ENCODE peak calls at places on chromosomes 2 and 18, in nine cellular contexts. One of them, this sample, is unnamed.

GRCh38 chr2:88683160-88684021 is 8.1 kb upstream of the RPIA start:
- DNase-seq in tibial artery: no peak
- DNase-seq in neural crest cell: no peak
- DNase-seq in heart left ventricle: no peak
- DNase-seq in GM12865: no peak
- DNase-seq in choroid plexus epithelial cell: no peak
- DNase-seq in lower lobe of right lung: no peak
- DNase-seq in GM13977: no peak
- DNase-seq in CD4-positive, alpha-beta T cell: no peak
- DNase-seq in this sample: no peak

GRCh38 chr18:40911582-40912254 is 1043.3 kb upstream of the PIK3C3 start:
- DNase-seq in tibial artery: no peak
- DNase-seq in neural crest cell: no peak
- DNase-seq in heart left ventricle: no peak
- DNase-seq in GM12865: no peak
- DNase-seq in choroid plexus epithelial cell: peak; percentile 83
- DNase-seq in lower lobe of right lung: no peak
- DNase-seq in GM13977: no peak
- DNase-seq in CD4-positive, alpha-beta T cell: no peak
- DNase-seq in this sample: no peak

GRCh38 chr18:73235491-73235890 is 367.7 kb upstream of the NETO1 start:
- DNase-seq in tibial artery: no peak
- DNase-seq in neural crest cell: no peak
- DNase-seq in heart left ventricle: no peak
- DNase-seq in GM12865: peak; percentile 20
- DNase-seq in choroid plexus epithelial cell: peak; percentile 89
- DNase-seq in lower lobe of right lung: no peak
- DNase-seq in GM13977: peak; percentile 12
- DNase-seq in CD4-positive, alpha-beta T cell: no peak
- DNase-seq in this sample: no peak

GRCh38 chr2:101815739-101816391 is 118.4 kb downstream of the MAP4K4 start:
- DNase-seq in tibial artery: no peak
- DNase-seq in neural crest cell: no peak
- DNase-seq in heart left ventricle: peak; percentile 24
- DNase-seq in GM12865: no peak
- DNase-seq in choroid plexus epithelial cell: peak; percentile 64
- DNase-seq in lower lobe of right lung: no peak
- DNase-seq in GM13977: no peak
- DNase-seq in CD4-positive, alpha-beta T cell: no peak
- DNase-seq in this sample: no peak

GRCh38 chr2:28356095-28356911 is 36.4 kb upstream of the FOSL2 start:
- DNase-seq in tibial artery: peak; percentile 95
- DNase-seq in neural crest cell: no peak
- DNase-seq in heart left ventricle: peak; percentile 92
- DNase-seq in GM12865: no peak
- DNase-seq in choroid plexus epithelial cell: peak; percentile 79
- DNase-seq in lower lobe of right lung: peak; percentile 78
- DNase-seq in GM13977: no peak
- DNase-seq in CD4-positive, alpha-beta T cell: no peak
- DNase-seq in this sample: peak; percentile 62

GRCh38 chr2:43458002-43458628 is 137.7 kb downstream of the THADA start:
- DNase-seq in tibial artery: no peak
- DNase-seq in neural crest cell: no peak
- DNase-seq in heart left ventricle: no peak
- DNase-seq in GM12865: no peak
- DNase-seq in choroid plexus epithelial cell: peak; percentile 63
- DNase-seq in lower lobe of right lung: no peak
- DNase-seq in GM13977: no peak
- DNase-seq in CD4-positive, alpha-beta T cell: no peak
- DNase-seq in this sample: no peak

GRCh38 chr18:58373486-58373885 is 255.4 kb downstream of the ALPK2 start:
- DNase-seq in tibial artery: no peak
- DNase-seq in neural crest cell: no peak
- DNase-seq in heart left ventricle: no peak
- DNase-seq in GM12865: no peak
- DNase-seq in choroid plexus epithelial cell: no peak
- DNase-seq in lower lobe of right lung: no peak
- DNase-seq in GM13977: no peak
- DNase-seq in CD4-positive, alpha-beta T cell: no peak
- DNase-seq in this sample: no peak

GRCh38 chr18:48679236-48679635 is 140.4 kb downstream of the CTIF start:
- DNase-seq in tibial artery: no peak
- DNase-seq in neural crest cell: no peak
- DNase-seq in heart left ventricle: no peak
- DNase-seq in GM12865: no peak
- DNase-seq in choroid plexus epithelial cell: no peak
- DNase-seq in lower lobe of right lung: no peak
- DNase-seq in GM13977: no peak
- DNase-seq in CD4-positive, alpha-beta T cell: no peak
- DNase-seq in this sample: no peak

GRCh38 chr2:120910956-120911951 is 175.6 kb downstream of the GLI2 start:
- DNase-seq in tibial artery: no peak
- DNase-seq in neural crest cell: no peak
- DNase-seq in heart left ventricle: no peak
- DNase-seq in GM12865: no peak
- DNase-seq in choroid plexus epithelial cell: no peak
- DNase-seq in lower lobe of right lung: peak; percentile 34
- DNase-seq in GM13977: no peak
- DNase-seq in CD4-positive, alpha-beta T cell: no peak
- DNase-seq in this sample: no peak

GRCh38 chr18:27785815-27786537 is 391.0 kb downstream of the CDH2 start:
- DNase-seq in tibial artery: no peak
- DNase-seq in neural crest cell: no peak
- DNase-seq in heart left ventricle: no peak
- DNase-seq in GM12865: no peak
- DNase-seq in choroid plexus epithelial cell: no peak
- DNase-seq in lower lobe of right lung: no peak
- DNase-seq in GM13977: no peak
- DNase-seq in CD4-positive, alpha-beta T cell: no peak
- DNase-seq in this sample: no peak

GRCh38 chr2:241072151-241072550 is 29.9 kb downstream of the MTERF4 start:
- DNase-seq in tibial artery: no peak
- DNase-seq in neural crest cell: no peak
- DNase-seq in heart left ventricle: no peak
- DNase-seq in GM12865: no peak
- DNase-seq in choroid plexus epithelial cell: no peak
- DNase-seq in lower lobe of right lung: no peak
- DNase-seq in GM13977: no peak
- DNase-seq in CD4-positive, alpha-beta T cell: no peak
- DNase-seq in this sample: no peak

GRCh38 chr2:23009545-23010149 is 375.3 kb upstream of the KLHL29 start:
- DNase-seq in tibial artery: no peak
- DNase-seq in neural crest cell: no peak
- DNase-seq in heart left ventricle: peak; percentile 8
- DNase-seq in GM12865: no peak
- DNase-seq in choroid plexus epithelial cell: peak; percentile 54
- DNase-seq in lower lobe of right lung: no peak
- DNase-seq in GM13977: no peak
- DNase-seq in CD4-positive, alpha-beta T cell: no peak
- DNase-seq in this sample: no peak

GRCh38 chr2:240619506-240620148 is 5.7 kb upstream of the GPR35 start:
- DNase-seq in tibial artery: peak; percentile 7
- DNase-seq in neural crest cell: no peak
- DNase-seq in heart left ventricle: no peak
- DNase-seq in GM12865: peak; percentile 58
- DNase-seq in choroid plexus epithelial cell: no peak
- DNase-seq in lower lobe of right lung: peak; percentile 49
- DNase-seq in GM13977: no peak
- DNase-seq in CD4-positive, alpha-beta T cell: no peak
- DNase-seq in this sample: peak; percentile 23

GRCh38 chr2:26285931-26286330 is 41.2 kb downstream of the HADHB start:
- DNase-seq in tibial artery: no peak
- DNase-seq in neural crest cell: no peak
- DNase-seq in heart left ventricle: no peak
- DNase-seq in GM12865: no peak
- DNase-seq in choroid plexus epithelial cell: no peak
- DNase-seq in lower lobe of right lung: no peak
- DNase-seq in GM13977: no peak
- DNase-seq in CD4-positive, alpha-beta T cell: no peak
- DNase-seq in this sample: no peak

GRCh38 chr18:25047983-25048382 is 304.0 kb downstream of the ZNF521 start:
- DNase-seq in tibial artery: no peak
- DNase-seq in neural crest cell: no peak
- DNase-seq in heart left ventricle: no peak
- DNase-seq in GM12865: no peak
- DNase-seq in choroid plexus epithelial cell: no peak
- DNase-seq in lower lobe of right lung: no peak
- DNase-seq in GM13977: no peak
- DNase-seq in CD4-positive, alpha-beta T cell: no peak
- DNase-seq in this sample: no peak

GRCh38 chr2:128489580-128490273 is 171.1 kb upstream of the HS6ST1 start:
- DNase-seq in tibial artery: no peak
- DNase-seq in neural crest cell: no peak
- DNase-seq in heart left ventricle: no peak
- DNase-seq in GM12865: no peak
- DNase-seq in choroid plexus epithelial cell: peak; percentile 19
- DNase-seq in lower lobe of right lung: no peak
- DNase-seq in GM13977: no peak
- DNase-seq in CD4-positive, alpha-beta T cell: no peak
- DNase-seq in this sample: no peak

GRCh38 chr2:128487650-128488387 is 169.2 kb upstream of the HS6ST1 start:
- DNase-seq in tibial artery: no peak
- DNase-seq in neural crest cell: no peak
- DNase-seq in heart left ventricle: no peak
- DNase-seq in GM12865: no peak
- DNase-seq in choroid plexus epithelial cell: no peak
- DNase-seq in lower lobe of right lung: no peak
- DNase-seq in GM13977: no peak
- DNase-seq in CD4-positive, alpha-beta T cell: no peak
- DNase-seq in this sample: no peak

GRCh38 chr2:128485761-128486639 is 167.3 kb upstream of the HS6ST1 start:
- DNase-seq in tibial artery: no peak
- DNase-seq in neural crest cell: no peak
- DNase-seq in heart left ventricle: no peak
- DNase-seq in GM12865: no peak
- DNase-seq in choroid plexus epithelial cell: no peak
- DNase-seq in lower lobe of right lung: no peak
- DNase-seq in GM13977: no peak
- DNase-seq in CD4-positive, alpha-beta T cell: no peak
- DNase-seq in this sample: no peak

GRCh38 chr2:128488429-128488828 is 169.8 kb upstream of the HS6ST1 start:
- DNase-seq in tibial artery: no peak
- DNase-seq in neural crest cell: no peak
- DNase-seq in heart left ventricle: no peak
- DNase-seq in GM12865: no peak
- DNase-seq in choroid plexus epithelial cell: peak; percentile 6
- DNase-seq in lower lobe of right lung: no peak
- DNase-seq in GM13977: no peak
- DNase-seq in CD4-positive, alpha-beta T cell: no peak
- DNase-seq in this sample: no peak

GRCh38 chr2:128486640-128487375 is 168.1 kb upstream of the HS6ST1 start:
- DNase-seq in tibial artery: no peak
- DNase-seq in neural crest cell: no peak
- DNase-seq in heart left ventricle: no peak
- DNase-seq in GM12865: no peak
- DNase-seq in choroid plexus epithelial cell: no peak
- DNase-seq in lower lobe of right lung: no peak
- DNase-seq in GM13977: no peak
- DNase-seq in CD4-positive, alpha-beta T cell: no peak
- DNase-seq in this sample: no peak
- TF ChIP-seq CTCF in tibial artery: no peak
- TF ChIP-seq CTCF in neural crest cell: no peak
- TF ChIP-seq CTCF in heart left ventricle: no peak
- TF ChIP-seq CTCF in GM12865: no peak
- TF ChIP-seq CTCF in choroid plexus epithelial cell: no peak
- TF ChIP-seq CTCF in lower lobe of right lung: no peak
- TF ChIP-seq CTCF in GM13977: no peak
- TF ChIP-seq CTCF in CD4-positive, alpha-beta T cell: no peak
- TF ChIP-seq CTCF in this sample: no peak

DNA sequence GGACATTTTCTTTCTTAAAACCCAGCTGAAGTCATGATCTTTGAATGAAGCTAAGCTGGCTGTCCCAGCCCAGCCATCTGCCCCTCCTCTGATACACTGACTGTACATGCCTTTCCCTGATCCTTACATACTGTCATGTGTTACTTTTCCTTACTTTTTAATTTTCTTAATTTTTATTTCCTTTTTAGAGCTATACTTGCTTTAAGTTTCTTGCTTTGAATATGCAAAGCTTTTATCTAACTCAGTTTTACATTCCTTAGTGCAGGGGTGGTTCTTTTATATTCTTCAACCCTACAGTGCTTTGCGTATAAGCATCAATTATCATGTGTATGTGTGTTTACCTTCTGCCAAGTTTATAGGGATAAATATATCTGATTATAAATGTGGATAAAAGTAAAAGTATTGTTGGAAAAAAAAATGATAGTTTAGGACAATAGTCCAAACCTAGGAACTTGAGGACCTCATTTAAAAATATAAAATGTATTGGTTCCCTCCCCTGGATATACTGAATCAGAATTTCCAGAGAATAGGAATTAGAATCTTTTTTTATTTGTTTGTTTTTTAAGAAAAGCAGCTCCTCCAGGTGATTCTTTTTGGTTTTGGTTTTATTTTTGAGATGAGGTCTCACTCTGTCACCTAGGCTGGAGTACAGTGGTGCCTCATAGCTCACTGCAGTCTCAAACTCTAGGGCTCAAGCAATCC is 17.8 kb downstream of the DDX1 start:
- DNase-seq in tibial artery: no peak
- DNase-seq in neural crest cell: no peak
- DNase-seq in heart left ventricle: no peak
- DNase-seq in GM12865: no peak
- DNase-seq in choroid plexus epithelial cell: no peak
- DNase-seq in lower lobe of right lung: no peak
- DNase-seq in GM13977: no peak
- DNase-seq in CD4-positive, alpha-beta T cell: no peak
- DNase-seq in this sample: no peak
- TF ChIP-seq CTCF in tibial artery: no peak
- TF ChIP-seq CTCF in neural crest cell: no peak
- TF ChIP-seq CTCF in heart left ventricle: no peak
- TF ChIP-seq CTCF in GM12865: no peak
- TF ChIP-seq CTCF in choroid plexus epithelial cell: no peak
- TF ChIP-seq CTCF in lower lobe of right lung: no peak
- TF ChIP-seq CTCF in GM13977: no peak
- TF ChIP-seq CTCF in CD4-positive, alpha-beta T cell: no peak
- TF ChIP-seq CTCF in this sample: no peak

DNA sequence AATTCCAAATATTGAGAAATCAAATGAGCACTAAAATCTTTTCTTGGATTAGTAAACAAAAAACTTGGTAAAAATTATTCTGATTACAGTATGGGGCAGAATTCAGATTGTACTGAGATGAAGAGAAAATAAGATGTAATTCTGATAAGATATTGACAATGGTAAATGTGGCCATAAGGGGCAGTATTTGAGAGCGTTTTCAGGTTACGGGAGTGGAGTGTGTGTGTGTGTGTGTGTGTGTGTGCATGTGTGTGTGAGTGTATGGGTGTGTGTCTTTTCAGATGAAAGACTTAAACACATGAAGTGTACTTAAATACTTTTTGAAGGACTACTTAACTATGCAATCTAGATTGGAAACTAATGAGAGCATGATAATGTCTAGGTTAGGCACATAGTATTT is 217.8 kb upstream of the ITGA4 start:
- DNase-seq in tibial artery: no peak
- DNase-seq in neural crest cell: no peak
- DNase-seq in heart left ventricle: no peak
- DNase-seq in GM12865: peak; percentile 53
- DNase-seq in choroid plexus epithelial cell: peak; percentile 27
- DNase-seq in lower lobe of right lung: no peak
- DNase-seq in GM13977: no peak
- DNase-seq in CD4-positive, alpha-beta T cell: peak; percentile 5
- DNase-seq in this sample: peak; percentile 27
- TF ChIP-seq CTCF in tibial artery: no peak
- TF ChIP-seq CTCF in neural crest cell: peak; percentile 40
- TF ChIP-seq CTCF in heart left ventricle: no peak
- TF ChIP-seq CTCF in GM12865: peak; percentile 24
- TF ChIP-seq CTCF in choroid plexus epithelial cell: peak; percentile 23
- TF ChIP-seq CTCF in lower lobe of right lung: no peak
- TF ChIP-seq CTCF in GM13977: peak; percentile 17
- TF ChIP-seq CTCF in CD4-positive, alpha-beta T cell: no peak
- TF ChIP-seq CTCF in this sample: peak; percentile 44

GRCh38 chr2:64311948-64312621 is 141.9 kb upstream of the LGALSL start:
- DNase-seq in tibial artery: peak; percentile 82
- DNase-seq in neural crest cell: peak; percentile 62
- DNase-seq in heart left ventricle: peak; percentile 79
- DNase-seq in GM12865: peak; percentile 65
- DNase-seq in choroid plexus epithelial cell: peak; percentile 96
- DNase-seq in lower lobe of right lung: peak; percentile 85
- DNase-seq in GM13977: no peak
- DNase-seq in CD4-positive, alpha-beta T cell: no peak
- DNase-seq in this sample: no peak
- TF ChIP-seq CTCF in tibial artery: peak; percentile 54
- TF ChIP-seq CTCF in neural crest cell: peak; percentile 61
- TF ChIP-seq CTCF in heart left ventricle: peak; percentile 67
- TF ChIP-seq CTCF in GM12865: peak; percentile 40
- TF ChIP-seq CTCF in choroid plexus epithelial cell: peak; percentile 79
- TF ChIP-seq CTCF in lower lobe of right lung: peak; percentile 56
- TF ChIP-seq CTCF in GM13977: no peak
- TF ChIP-seq CTCF in CD4-positive, alpha-beta T cell: no peak
- TF ChIP-seq CTCF in this sample: no peak

This sample was measured in activated CD8-positive, alpha-beta T cell treated with anti-CD3 and anti-CD28 coated beads for 36 hours.